ENCODE peak calls at places on chromosomes 5 and 9, in five cellular contexts. One of them, this sample, is unnamed.
A peak's percentile ranks its signal among the peaks of the same experiment; 100 is the strongest.

GRCh38 chr9:72305102-72305546 is 59.9 kb downstream of the ZFAND5 start:
- DNase-seq in stimulated activated CD8-positive, alpha-beta memory T cell treated with anti-CD3 and anti-CD28 coated beads, Interleukin-7, amount 100 ng/mL, for 1 hour: no peak
- DNase-seq in cardiac fibroblast: peak; percentile 96
- DNase-seq in NB4: peak; percentile 89
- DNase-seq in tibial nerve: peak; percentile 80
- DNase-seq in this sample: peak; percentile 93

GRCh38 chr9:115396071-115396529 is 278.1 kb upstream of the TNC start:
- DNase-seq in stimulated activated CD8-positive, alpha-beta memory T cell treated with anti-CD3 and anti-CD28 coated beads, Interleukin-7, amount 100 ng/mL, for 1 hour: no peak
- DNase-seq in cardiac fibroblast: no peak
- DNase-seq in NB4: no peak
- DNase-seq in tibial nerve: no peak
- DNase-seq in this sample: no peak

GRCh38 chr5:146137967-146138403 is 32.6 kb upstream of the PLAC8L1 start:
- DNase-seq in stimulated activated CD8-positive, alpha-beta memory T cell treated with anti-CD3 and anti-CD28 coated beads, Interleukin-7, amount 100 ng/mL, for 1 hour: no peak
- DNase-seq in cardiac fibroblast: peak; percentile 72
- DNase-seq in NB4: no peak
- DNase-seq in tibial nerve: no peak
- DNase-seq in this sample: no peak

GRCh38 chr5:109409061-109409843 is 522 bp downstream of the PJA2 start:
- DNase-seq in stimulated activated CD8-positive, alpha-beta memory T cell treated with anti-CD3 and anti-CD28 coated beads, Interleukin-7, amount 100 ng/mL, for 1 hour: peak; percentile 63
- DNase-seq in cardiac fibroblast: peak; percentile 89
- DNase-seq in NB4: peak; percentile 92
- DNase-seq in tibial nerve: peak; percentile 72
- DNase-seq in this sample: peak; percentile 84

GRCh38 chr9:137786511-137786920 is 91.1 kb upstream of the CACNA1B start:
- DNase-seq in stimulated activated CD8-positive, alpha-beta memory T cell treated with anti-CD3 and anti-CD28 coated beads, Interleukin-7, amount 100 ng/mL, for 1 hour: no peak
- DNase-seq in cardiac fibroblast: peak; percentile 79
- DNase-seq in NB4: no peak
- DNase-seq in tibial nerve: no peak
- DNase-seq in this sample: no peak

GRCh38 chr9:133862585-133863041 is 124.5 kb upstream of the SARDH start:
- DNase-seq in stimulated activated CD8-positive, alpha-beta memory T cell treated with anti-CD3 and anti-CD28 coated beads, Interleukin-7, amount 100 ng/mL, for 1 hour: no peak
- DNase-seq in cardiac fibroblast: no peak
- DNase-seq in NB4: peak; percentile 28
- DNase-seq in tibial nerve: peak; percentile 31
- DNase-seq in this sample: peak; percentile 44

GRCh38 chr9:27280858-27281257 is 16.1 kb downstream of the EQTN start:
- DNase-seq in stimulated activated CD8-positive, alpha-beta memory T cell treated with anti-CD3 and anti-CD28 coated beads, Interleukin-7, amount 100 ng/mL, for 1 hour: no peak
- DNase-seq in cardiac fibroblast: no peak
- DNase-seq in NB4: peak; percentile 32
- DNase-seq in tibial nerve: no peak
- DNase-seq in this sample: no peak

GRCh38 chr9:125743687-125744428 is 3.3 kb upstream of the PBX3 start:
- DNase-seq in stimulated activated CD8-positive, alpha-beta memory T cell treated with anti-CD3 and anti-CD28 coated beads, Interleukin-7, amount 100 ng/mL, for 1 hour: no peak
- DNase-seq in cardiac fibroblast: no peak
- DNase-seq in NB4: no peak
- DNase-seq in tibial nerve: no peak
- DNase-seq in this sample: no peak

GRCh38 chr5:45038366-45038987 is 229.7 kb downstream of the MRPS30 start:
- DNase-seq in stimulated activated CD8-positive, alpha-beta memory T cell treated with anti-CD3 and anti-CD28 coated beads, Interleukin-7, amount 100 ng/mL, for 1 hour: no peak
- DNase-seq in cardiac fibroblast: peak; percentile 45
- DNase-seq in NB4: peak; percentile 52
- DNase-seq in tibial nerve: no peak
- DNase-seq in this sample: no peak

GRCh38 chr5:168301593-168302388 is 10.3 kb downstream of the WWC1 start:
- DNase-seq in stimulated activated CD8-positive, alpha-beta memory T cell treated with anti-CD3 and anti-CD28 coated beads, Interleukin-7, amount 100 ng/mL, for 1 hour: no peak
- DNase-seq in cardiac fibroblast: no peak
- DNase-seq in NB4: no peak
- DNase-seq in tibial nerve: no peak
- DNase-seq in this sample: no peak

GRCh38 chr9:135741276-135742219 is 39.6 kb downstream of the KCNT1 start:
- DNase-seq in stimulated activated CD8-positive, alpha-beta memory T cell treated with anti-CD3 and anti-CD28 coated beads, Interleukin-7, amount 100 ng/mL, for 1 hour: no peak
- DNase-seq in cardiac fibroblast: no peak
- DNase-seq in NB4: no peak
- DNase-seq in tibial nerve: no peak
- DNase-seq in this sample: no peak